ENCODE peak calls at places on chromosomes 4 and X, in six cellular contexts. G is lower lobe of right lung; T is brain microvascular endothelial cell; D is stimulated activated CD4-positive, alpha-beta T cell treated with anti-CD3 and anti-CD28 coated beads, TNF-alpha, amount 100 ng/mL, for 24 hours; M is substantia nigra; A is stimulated activated CD8-positive, alpha-beta memory T cell treated with anti-CD3 and anti-CD28 coated beads, Interleukin-15, amount 100 ng/mL, for 24 hours. R is an unnamed sample.
A peak's percentile ranks its signal among the peaks of the same experiment; 100 is the strongest.

GRCh38 chrX:132199941-132200340 is 19.3 kb downstream of the RAP2C start:
- DNase-seq in G (no peak), T (no peak), D (no peak), M (no peak), A (no peak), R (no peak)

GRCh38 chrX:16023790-16024734 is 99.3 kb upstream of the GRPR start:
- DNase-seq in G (no peak), T (peak; percentile 13), D (no peak), M (no peak), A (no peak), R (no peak)

GRCh38 chr4:142396279-142396678 is 449.8 kb downstream of the INPP4B start:
- DNase-seq in G (no peak), T (no peak), D (no peak), M (no peak), A (no peak), R (no peak)

GRCh38 chrX:7706032-7706431 is 136.9 kb upstream of the VCX start:
- DNase-seq in G (no peak), T (no peak), D (no peak), M (no peak), A (no peak), R (no peak)

GRCh38 chrX:130171446-130172126 is at the start of gene RAB33A:
- DNase-seq in G (peak; percentile 44), T (no peak), D (peak; percentile 16), M (peak; percentile 34), A (no peak), R (no peak)

GRCh38 chr4:8403173-8403753 is 37.3 kb downstream of the ACOX3 start:
- DNase-seq in G (peak; percentile 82), T (peak; percentile 77), D (peak; percentile 50), M (peak; percentile 33), A (peak; percentile 27), R (peak; percentile 45)

GRCh38 chr4:124641715-124642380 is 70.7 kb downstream of the ANKRD50 start:
- DNase-seq in G (no peak), T (peak; percentile 88), D (no peak), M (no peak), A (no peak), R (no peak)

GRCh38 chrX:31449975-31450374 is 378.1 kb upstream of the FTHL17 start:
- DNase-seq in G (no peak), T (no peak), D (no peak), M (no peak), A (no peak), R (no peak)